ENCODE peak calls at places on chromosomes 13 and 19, in nine cellular contexts. One of them, this sample, is unnamed.
A peak's percentile ranks its signal among the peaks of the same experiment; 100 is the strongest.

GRCh38 chr19:13283871-13284270 is 133.7 kb downstream of the IER2 start:
- DNase-seq in transverse colon: no peak
- DNase-seq in fibroblast of the aortic adventitia: no peak
- DNase-seq in EL: no peak
- DNase-seq in left ventricle myocardium superior: no peak
- DNase-seq in HCT116: no peak
- DNase-seq in HT1080: no peak
- DNase-seq in anterior cingulate cortex: no peak
- DNase-seq in GM12865: no peak
- DNase-seq in this sample: no peak

GRCh38 chr13:85313761-85314503 is 485.3 kb downstream of the SLITRK6 start:
- DNase-seq in HT1080: peak; percentile 82
- DNase-seq in EL: peak; percentile 87
- DNase-seq in anterior cingulate cortex: no peak
- DNase-seq in transverse colon: no peak
- DNase-seq in fibroblast of the aortic adventitia: no peak
- DNase-seq in left ventricle myocardium superior: no peak
- DNase-seq in HCT116: peak; percentile 62
- DNase-seq in GM12865: no peak
- DNase-seq in this sample: no peak

GRCh38 chr13:101700598-101700997 is 248.1 kb downstream of the ITGBL1 start:
- DNase-seq in left ventricle myocardium superior: no peak
- DNase-seq in transverse colon: no peak
- DNase-seq in anterior cingulate cortex: no peak
- DNase-seq in GM12865: no peak
- DNase-seq in EL: no peak
- DNase-seq in fibroblast of the aortic adventitia: peak; percentile 90
- DNase-seq in HT1080: no peak
- DNase-seq in HCT116: no peak
- DNase-seq in this sample: no peak

GRCh38 chr13:51518847-51519246 is 65.4 kb upstream of the WDFY2 start:
- DNase-seq in fibroblast of the aortic adventitia: no peak
- DNase-seq in left ventricle myocardium superior: no peak
- DNase-seq in EL: peak; percentile 81
- DNase-seq in GM12865: no peak
- DNase-seq in HCT116: no peak
- DNase-seq in HT1080: peak; percentile 74
- DNase-seq in transverse colon: no peak
- DNase-seq in anterior cingulate cortex: no peak
- DNase-seq in this sample: no peak

GRCh38 chr13:46059405-46059804 is 6.9 kb upstream of the ZC3H13 start:
- DNase-seq in fibroblast of the aortic adventitia: no peak
- DNase-seq in left ventricle myocardium superior: no peak
- DNase-seq in anterior cingulate cortex: no peak
- DNase-seq in transverse colon: no peak
- DNase-seq in HT1080: no peak
- DNase-seq in GM12865: no peak
- DNase-seq in EL: no peak
- DNase-seq in HCT116: no peak
- DNase-seq in this sample: no peak

GRCh38 chr19:917323-918151 is at the start of gene KISS1R:
- DNase-seq in fibroblast of the aortic adventitia: peak; percentile 12
- DNase-seq in EL: no peak
- DNase-seq in HT1080: peak; percentile 46
- DNase-seq in HCT116: no peak
- DNase-seq in GM12865: peak; percentile 65
- DNase-seq in left ventricle myocardium superior: no peak
- DNase-seq in anterior cingulate cortex: no peak
- DNase-seq in transverse colon: no peak
- DNase-seq in this sample: no peak

GRCh38 chr13:33862006-33862405 is 44.1 kb downstream of the RFC3 start:
- DNase-seq in EL: no peak
- DNase-seq in anterior cingulate cortex: no peak
- DNase-seq in fibroblast of the aortic adventitia: no peak
- DNase-seq in left ventricle myocardium superior: no peak
- DNase-seq in HT1080: no peak
- DNase-seq in HCT116: no peak
- DNase-seq in GM12865: no peak
- DNase-seq in transverse colon: no peak
- DNase-seq in this sample: no peak

GRCh38 chr19:41703602-41704293 is 4.7 kb upstream of the CEACAM5 start:
- DNase-seq in left ventricle myocardium superior: no peak
- DNase-seq in fibroblast of the aortic adventitia: no peak
- DNase-seq in transverse colon: peak; percentile 5
- DNase-seq in HCT116: no peak
- DNase-seq in EL: no peak
- DNase-seq in anterior cingulate cortex: no peak
- DNase-seq in HT1080: no peak
- DNase-seq in GM12865: no peak
- DNase-seq in this sample: no peak

GRCh38 chr19:6516018-6516658 is 14.0 kb upstream of the TUBB4A start:
- DNase-seq in left ventricle myocardium superior: peak; percentile 94
- DNase-seq in GM12865: peak; percentile 95
- DNase-seq in HCT116: peak; percentile 95
- DNase-seq in HT1080: peak; percentile 83
- DNase-seq in fibroblast of the aortic adventitia: peak; percentile 91
- DNase-seq in EL: peak; percentile 96
- DNase-seq in transverse colon: peak; percentile 95
- DNase-seq in anterior cingulate cortex: peak; percentile 96
- DNase-seq in this sample: peak; percentile 57

GRCh38 chr13:78709028-78709427 is 50.1 kb upstream of the OBI1 start:
- DNase-seq in HT1080: peak; percentile 69
- DNase-seq in left ventricle myocardium superior: no peak
- DNase-seq in GM12865: no peak
- DNase-seq in EL: peak; percentile 2
- DNase-seq in HCT116: no peak
- DNase-seq in anterior cingulate cortex: no peak
- DNase-seq in fibroblast of the aortic adventitia: peak; percentile 4
- DNase-seq in transverse colon: no peak
- DNase-seq in this sample: no peak

GRCh38 chr13:49400755-49401659 is 42.9 kb downstream of the CAB39L start:
- DNase-seq in GM12865: peak; percentile 28
- DNase-seq in anterior cingulate cortex: no peak
- DNase-seq in transverse colon: peak; percentile 22
- DNase-seq in fibroblast of the aortic adventitia: peak; percentile 72
- DNase-seq in EL: peak; percentile 46
- DNase-seq in left ventricle myocardium superior: no peak
- DNase-seq in HT1080: no peak
- DNase-seq in HCT116: no peak
- DNase-seq in this sample: no peak

GRCh38 chr13:98022210-98022609 is 68.7 kb downstream of the IPO5 start:
- DNase-seq in GM12865: no peak
- DNase-seq in anterior cingulate cortex: no peak
- DNase-seq in HT1080: peak; percentile 77
- DNase-seq in left ventricle myocardium superior: no peak
- DNase-seq in transverse colon: no peak
- DNase-seq in EL: peak; percentile 86
- DNase-seq in fibroblast of the aortic adventitia: peak; percentile 31
- DNase-seq in HCT116: no peak
- DNase-seq in this sample: no peak

GRCh38 chr13:74215420-74215819 is 81.2 kb upstream of the KLF12 start:
- DNase-seq in GM12865: no peak
- DNase-seq in anterior cingulate cortex: no peak
- DNase-seq in HCT116: no peak
- DNase-seq in fibroblast of the aortic adventitia: peak; percentile 14
- DNase-seq in HT1080: no peak
- DNase-seq in left ventricle myocardium superior: no peak
- DNase-seq in transverse colon: no peak
- DNase-seq in EL: no peak
- DNase-seq in this sample: no peak

GRCh38 chr19:21569497-21569870 is 64.1 kb downstream of the ZNF429 start:
- DNase-seq in transverse colon: peak; percentile 32
- DNase-seq in anterior cingulate cortex: no peak
- DNase-seq in left ventricle myocardium superior: peak; percentile 69
- DNase-seq in HT1080: no peak
- DNase-seq in EL: no peak
- DNase-seq in fibroblast of the aortic adventitia: no peak
- DNase-seq in GM12865: no peak
- DNase-seq in HCT116: no peak
- DNase-seq in this sample: peak; percentile 62

GRCh38 chr19:46610851-46611770 is 10.0 kb downstream of the CALM3 start:
- DNase-seq in GM12865: peak; percentile 60
- DNase-seq in HCT116: no peak
- DNase-seq in EL: no peak
- DNase-seq in transverse colon: peak; percentile 15
- DNase-seq in HT1080: peak; percentile 37
- DNase-seq in anterior cingulate cortex: no peak
- DNase-seq in fibroblast of the aortic adventitia: peak; percentile 41
- DNase-seq in left ventricle myocardium superior: peak; percentile 23
- DNase-seq in this sample: no peak

GRCh38 chr19:30367001-30367400 is 5.2 kb upstream of the ZNF536 start:
- DNase-seq in left ventricle myocardium superior: no peak
- DNase-seq in fibroblast of the aortic adventitia: no peak
- DNase-seq in HT1080: no peak
- DNase-seq in anterior cingulate cortex: no peak
- DNase-seq in EL: no peak
- DNase-seq in transverse colon: no peak
- DNase-seq in GM12865: no peak
- DNase-seq in HCT116: no peak
- DNase-seq in this sample: no peak

GRCh38 chr19:36128392-36128736 is 11.5 kb upstream of the CAPNS1 start:
- DNase-seq in GM12865: peak; percentile 53
- DNase-seq in HT1080: no peak
- DNase-seq in EL: no peak
- DNase-seq in transverse colon: peak; percentile 64
- DNase-seq in fibroblast of the aortic adventitia: no peak
- DNase-seq in HCT116: no peak
- DNase-seq in left ventricle myocardium superior: no peak
- DNase-seq in anterior cingulate cortex: no peak
- DNase-seq in this sample: no peak

GRCh38 chr13:49664606-49665005 is 26.7 kb downstream of the EBPL start:
- DNase-seq in EL: no peak
- DNase-seq in fibroblast of the aortic adventitia: no peak
- DNase-seq in GM12865: no peak
- DNase-seq in left ventricle myocardium superior: no peak
- DNase-seq in anterior cingulate cortex: no peak
- DNase-seq in HT1080: no peak
- DNase-seq in transverse colon: no peak
- DNase-seq in HCT116: no peak
- DNase-seq in this sample: no peak

GRCh38 chr13:112106467-112107141 is 39.7 kb downstream of the SOX1 start:
- DNase-seq in fibroblast of the aortic adventitia: no peak
- DNase-seq in left ventricle myocardium superior: no peak
- DNase-seq in anterior cingulate cortex: peak; percentile 20
- DNase-seq in GM12865: no peak
- DNase-seq in HCT116: no peak
- DNase-seq in HT1080: no peak
- DNase-seq in transverse colon: no peak
- DNase-seq in EL: no peak
- DNase-seq in this sample: no peak

GRCh38 chr13:24097667-24098066 is 62.9 kb upstream of the SPATA13 start:
- DNase-seq in left ventricle myocardium superior: no peak
- DNase-seq in HT1080: no peak
- DNase-seq in EL: no peak
- DNase-seq in transverse colon: no peak
- DNase-seq in GM12865: peak; percentile 22
- DNase-seq in anterior cingulate cortex: no peak
- DNase-seq in HCT116: no peak
- DNase-seq in fibroblast of the aortic adventitia: no peak
- DNase-seq in this sample: no peak